ENCODE peak calls at places on chromosomes 12 and 14, in seven cellular contexts. One of them, this sample, is unnamed.
A peak's percentile ranks its signal among the peaks of the same experiment; 100 is the strongest.

GRCh38 chr14:60789656-60790055 is 55.1 kb downstream of the MNAT1 start:
- DNase-seq in T-cell: no peak
- DNase-seq in activated CD4-positive, CD25-positive, alpha-beta regulatory T cell: no peak
- DNase-seq in astrocyte of the spinal cord: no peak
- DNase-seq in ureter: no peak
- DNase-seq in A172: no peak
- DNase-seq in effector memory CD4-positive, alpha-beta T cell: no peak
- DNase-seq in this sample: no peak

GRCh38 chr12:74980510-74980909 is 229.1 kb downstream of the KCNC2 start:
- DNase-seq in A172: no peak
- DNase-seq in ureter: no peak
- DNase-seq in astrocyte of the spinal cord: no peak
- DNase-seq in activated CD4-positive, CD25-positive, alpha-beta regulatory T cell: no peak
- DNase-seq in effector memory CD4-positive, alpha-beta T cell: no peak
- DNase-seq in T-cell: no peak
- DNase-seq in this sample: peak; percentile 3

GRCh38 chr12:108768591-108769500 is 37.5 kb upstream of the CORO1C start:
- DNase-seq in effector memory CD4-positive, alpha-beta T cell: no peak
- DNase-seq in activated CD4-positive, CD25-positive, alpha-beta regulatory T cell: no peak
- DNase-seq in A172: no peak
- DNase-seq in astrocyte of the spinal cord: no peak
- DNase-seq in ureter: no peak
- DNase-seq in T-cell: peak; percentile 2
- DNase-seq in this sample: no peak

GRCh38 chr14:34619399-34619920 is 10.5 kb downstream of the SNX6 start:
- DNase-seq in effector memory CD4-positive, alpha-beta T cell: no peak
- DNase-seq in activated CD4-positive, CD25-positive, alpha-beta regulatory T cell: no peak
- DNase-seq in T-cell: no peak
- DNase-seq in A172: no peak
- DNase-seq in astrocyte of the spinal cord: no peak
- DNase-seq in ureter: no peak
- DNase-seq in this sample: no peak

GRCh38 chr12:57875753-57876547 is 29.4 kb upstream of the CTDSP2 start:
- DNase-seq in ureter: no peak
- DNase-seq in activated CD4-positive, CD25-positive, alpha-beta regulatory T cell: no peak
- DNase-seq in astrocyte of the spinal cord: no peak
- DNase-seq in A172: no peak
- DNase-seq in T-cell: no peak
- DNase-seq in effector memory CD4-positive, alpha-beta T cell: no peak
- DNase-seq in this sample: peak; percentile 30

GRCh38 chr14:53389207-53389606 is 236.1 kb upstream of the DDHD1 start:
- DNase-seq in effector memory CD4-positive, alpha-beta T cell: no peak
- DNase-seq in T-cell: no peak
- DNase-seq in ureter: no peak
- DNase-seq in astrocyte of the spinal cord: peak; percentile 32
- DNase-seq in activated CD4-positive, CD25-positive, alpha-beta regulatory T cell: no peak
- DNase-seq in A172: no peak
- DNase-seq in this sample: peak; percentile 23

GRCh38 chr12:132489078-132489601 is 811 bp upstream of the FBRSL1 start:
- DNase-seq in effector memory CD4-positive, alpha-beta T cell: peak; percentile 46
- DNase-seq in astrocyte of the spinal cord: no peak
- DNase-seq in A172: no peak
- DNase-seq in ureter: no peak
- DNase-seq in T-cell: peak; percentile 52
- DNase-seq in activated CD4-positive, CD25-positive, alpha-beta regulatory T cell: no peak
- DNase-seq in this sample: peak; percentile 17

GRCh38 chr14:62557416-62557815 is 487.8 kb downstream of the KCNH5 start:
- DNase-seq in A172: no peak
- DNase-seq in activated CD4-positive, CD25-positive, alpha-beta regulatory T cell: no peak
- DNase-seq in effector memory CD4-positive, alpha-beta T cell: no peak
- DNase-seq in astrocyte of the spinal cord: no peak
- DNase-seq in T-cell: no peak
- DNase-seq in ureter: no peak
- DNase-seq in this sample: no peak

GRCh38 chr12:45893240-45893639 is 97.1 kb downstream of the SCAF11 start:
- DNase-seq in astrocyte of the spinal cord: no peak
- DNase-seq in T-cell: no peak
- DNase-seq in effector memory CD4-positive, alpha-beta T cell: no peak
- DNase-seq in A172: no peak
- DNase-seq in ureter: no peak
- DNase-seq in activated CD4-positive, CD25-positive, alpha-beta regulatory T cell: no peak
- DNase-seq in this sample: no peak

GRCh38 chr14:37150414-37150813 is 22.0 kb downstream of the SLC25A21 start:
- DNase-seq in T-cell: no peak
- DNase-seq in astrocyte of the spinal cord: peak; percentile 65
- DNase-seq in effector memory CD4-positive, alpha-beta T cell: no peak
- DNase-seq in activated CD4-positive, CD25-positive, alpha-beta regulatory T cell: no peak
- DNase-seq in ureter: no peak
- DNase-seq in A172: peak; percentile 33
- DNase-seq in this sample: peak; percentile 45

GRCh38 chr12:1575287-1575798 is 19.0 kb downstream of the FBXL14 start:
- DNase-seq in astrocyte of the spinal cord: peak; percentile 40
- DNase-seq in ureter: no peak
- DNase-seq in effector memory CD4-positive, alpha-beta T cell: no peak
- DNase-seq in T-cell: no peak
- DNase-seq in activated CD4-positive, CD25-positive, alpha-beta regulatory T cell: no peak
- DNase-seq in A172: no peak
- DNase-seq in this sample: peak; percentile 56

GRCh38 chr14:63727231-63727735 is 582 bp downstream of the SGPP1 start:
- DNase-seq in activated CD4-positive, CD25-positive, alpha-beta regulatory T cell: no peak
- DNase-seq in T-cell: peak; percentile 2
- DNase-seq in A172: peak; percentile 2
- DNase-seq in effector memory CD4-positive, alpha-beta T cell: no peak
- DNase-seq in astrocyte of the spinal cord: peak; percentile 29
- DNase-seq in ureter: peak; percentile 49
- DNase-seq in this sample: peak; percentile 49

GRCh38 chr14:65255583-65256443 is 153.5 kb upstream of the MAX start:
- DNase-seq in effector memory CD4-positive, alpha-beta T cell: no peak
- DNase-seq in T-cell: peak; percentile 9
- DNase-seq in A172: no peak
- DNase-seq in activated CD4-positive, CD25-positive, alpha-beta regulatory T cell: no peak
- DNase-seq in ureter: peak; percentile 85
- DNase-seq in astrocyte of the spinal cord: no peak
- DNase-seq in this sample: no peak

GRCh38 chr14:75247286-75247922 is 31.2 kb upstream of the FOS start:
- DNase-seq in A172: no peak
- DNase-seq in activated CD4-positive, CD25-positive, alpha-beta regulatory T cell: no peak
- DNase-seq in T-cell: peak; percentile 56
- DNase-seq in effector memory CD4-positive, alpha-beta T cell: peak; percentile 66
- DNase-seq in astrocyte of the spinal cord: no peak
- DNase-seq in ureter: no peak
- DNase-seq in this sample: no peak

GRCh38 chr12:68119250-68119649 is 40.3 kb downstream of the IFNG start:
- DNase-seq in astrocyte of the spinal cord: no peak
- DNase-seq in ureter: no peak
- DNase-seq in effector memory CD4-positive, alpha-beta T cell: no peak
- DNase-seq in activated CD4-positive, CD25-positive, alpha-beta regulatory T cell: no peak
- DNase-seq in T-cell: no peak
- DNase-seq in A172: no peak
- DNase-seq in this sample: no peak

GRCh38 chr12:131153016-131153415 is 199.3 kb downstream of the ADGRD1 start:
- DNase-seq in ureter: no peak
- DNase-seq in A172: no peak
- DNase-seq in astrocyte of the spinal cord: no peak
- DNase-seq in T-cell: no peak
- DNase-seq in effector memory CD4-positive, alpha-beta T cell: no peak
- DNase-seq in activated CD4-positive, CD25-positive, alpha-beta regulatory T cell: no peak
- DNase-seq in this sample: no peak

GRCh38 chr12:66066071-66066928 is 64.2 kb downstream of the LLPH start:
- DNase-seq in astrocyte of the spinal cord: peak; percentile 87
- DNase-seq in T-cell: peak; percentile 1
- DNase-seq in A172: peak; percentile 26
- DNase-seq in effector memory CD4-positive, alpha-beta T cell: no peak
- DNase-seq in ureter: no peak
- DNase-seq in activated CD4-positive, CD25-positive, alpha-beta regulatory T cell: no peak
- DNase-seq in this sample: peak; percentile 52

GRCh38 chr12:18165422-18165871 is 75.5 kb upstream of the RERGL start:
- DNase-seq in effector memory CD4-positive, alpha-beta T cell: no peak
- DNase-seq in T-cell: no peak
- DNase-seq in activated CD4-positive, CD25-positive, alpha-beta regulatory T cell: no peak
- DNase-seq in ureter: no peak
- DNase-seq in A172: peak; percentile 38
- DNase-seq in astrocyte of the spinal cord: peak; percentile 68
- DNase-seq in this sample: peak; percentile 34

GRCh38 chr12:28827841-28828240 is 321.2 kb upstream of the FAR2 start:
- DNase-seq in T-cell: no peak
- DNase-seq in A172: no peak
- DNase-seq in activated CD4-positive, CD25-positive, alpha-beta regulatory T cell: no peak
- DNase-seq in effector memory CD4-positive, alpha-beta T cell: no peak
- DNase-seq in astrocyte of the spinal cord: no peak
- DNase-seq in ureter: no peak
- DNase-seq in this sample: no peak

GRCh38 chr12:85688837-85689236 is 147.4 kb downstream of the RASSF9 start:
- DNase-seq in ureter: no peak
- DNase-seq in astrocyte of the spinal cord: no peak
- DNase-seq in T-cell: no peak
- DNase-seq in activated CD4-positive, CD25-positive, alpha-beta regulatory T cell: no peak
- DNase-seq in A172: no peak
- DNase-seq in effector memory CD4-positive, alpha-beta T cell: no peak
- DNase-seq in this sample: no peak

GRCh38 chr12:25655702-25656101 is 102.6 kb upstream of the LMNTD1 start:
- DNase-seq in astrocyte of the spinal cord: no peak
- DNase-seq in ureter: peak; percentile 59
- DNase-seq in effector memory CD4-positive, alpha-beta T cell: no peak
- DNase-seq in T-cell: no peak
- DNase-seq in A172: no peak
- DNase-seq in activated CD4-positive, CD25-positive, alpha-beta regulatory T cell: no peak
- DNase-seq in this sample: no peak

GRCh38 chr12:1843641-1844005 is 23.3 kb downstream of the LRTM2 start:
- DNase-seq in ureter: no peak
- DNase-seq in T-cell: no peak
- DNase-seq in effector memory CD4-positive, alpha-beta T cell: no peak
- DNase-seq in activated CD4-positive, CD25-positive, alpha-beta regulatory T cell: no peak
- DNase-seq in A172: no peak
- DNase-seq in astrocyte of the spinal cord: no peak
- DNase-seq in this sample: no peak

GRCh38 chr12:85155791-85156190 is 119.6 kb downstream of the LRRIQ1 start:
- DNase-seq in T-cell: no peak
- DNase-seq in activated CD4-positive, CD25-positive, alpha-beta regulatory T cell: no peak
- DNase-seq in A172: peak; percentile 23
- DNase-seq in ureter: no peak
- DNase-seq in effector memory CD4-positive, alpha-beta T cell: no peak
- DNase-seq in astrocyte of the spinal cord: peak; percentile 20
- DNase-seq in this sample: peak; percentile 6

GRCh38 chr12:86257173-86257572 is 982 bp upstream of the MGAT4C start:
- DNase-seq in astrocyte of the spinal cord: no peak
- DNase-seq in activated CD4-positive, CD25-positive, alpha-beta regulatory T cell: no peak
- DNase-seq in A172: no peak
- DNase-seq in ureter: no peak
- DNase-seq in T-cell: no peak
- DNase-seq in effector memory CD4-positive, alpha-beta T cell: no peak
- DNase-seq in this sample: no peak

GRCh38 chr14:90505531-90505930 is 108.7 kb downstream of the CALM1 start:
- DNase-seq in T-cell: no peak
- DNase-seq in ureter: no peak
- DNase-seq in A172: no peak
- DNase-seq in activated CD4-positive, CD25-positive, alpha-beta regulatory T cell: no peak
- DNase-seq in effector memory CD4-positive, alpha-beta T cell: no peak
- DNase-seq in astrocyte of the spinal cord: no peak
- DNase-seq in this sample: no peak

This sample was measured in fibroblast of villous mesenchyme.